ENCODE peak calls at places on chromosome 16, in ten cellular contexts. E, F, G, Y, P, X, W, I, J and A are unnamed samples.

GRCh38 chr16:68396481-68396880 is 51.8 kb downstream of the SMPD3 start:
- DNase-seq in G (peak; percentile 42), E (no peak), X (no peak), F (no peak), Y (peak; percentile 31), J (no peak), W (no peak), P (no peak), I (no peak), A (peak; percentile 49)

GRCh38 chr16:71255721-71256120 is 25.2 kb upstream of the HYDIN start:
- DNase-seq in W (no peak), J (no peak), G (no peak), E (no peak), P (no peak), X (peak; percentile 58), Y (no peak), I (no peak), F (no peak), A (peak; percentile 49)

GRCh38 chr16:695355-696089 is 5.3 kb upstream of the WDR24 start:
- DNase-seq in W (peak; percentile 46), X (peak; percentile 81), F (no peak), E (peak; percentile 99), P (no peak), Y (no peak), J (peak; percentile 42), I (peak; percentile 80), G (peak; percentile 81), A (no peak)

GRCh38 chr16:12119562-12119961 is 143.0 kb downstream of the SNX29 start:
- DNase-seq in X (no peak), P (no peak), E (no peak), F (no peak), I (no peak), J (no peak), Y (no peak), G (no peak), W (no peak), A (no peak)

GRCh38 chr16:51035110-51035498 is 116.0 kb downstream of the SALL1 start:
- DNase-seq in G (no peak), X (peak; percentile 38), J (no peak), P (peak; percentile 13), Y (no peak), F (no peak), W (no peak), E (no peak), I (no peak), A (no peak)

GRCh38 chr16:19396555-19397011 is 21.1 kb upstream of the TMC5 start:
- DNase-seq in X (no peak), W (no peak), E (no peak), P (no peak), G (no peak), I (peak; percentile 63), F (no peak), J (no peak), Y (no peak), A (no peak)

GRCh38 chr16:17364319-17365210 is 106.2 kb downstream of the XYLT1 start:
- DNase-seq in E (no peak), Y (no peak), P (peak; percentile 8), I (no peak), F (no peak), X (no peak), G (peak; percentile 34), W (no peak), J (no peak), A (peak; percentile 25)

GRCh38 chr16:66849543-66849942 is 5.3 kb downstream of the CA7 start:
- DNase-seq in F (no peak), W (no peak), X (no peak), J (no peak), E (no peak), Y (no peak), G (no peak), P (no peak), I (no peak), A (no peak)

GRCh38 chr16:66740010-66740409 is 11.4 kb downstream of the DYNC1LI2 start:
- DNase-seq in J (no peak), X (peak; percentile 32), F (no peak), W (no peak), G (no peak), P (peak; percentile 40), E (peak; percentile 42), Y (peak; percentile 66), I (no peak), A (peak; percentile 69)

GRCh38 chr16:31194898-31195297 is 7.7 kb downstream of the PYCARD start:
- DNase-seq in X (no peak), W (no peak), F (no peak), I (no peak), Y (no peak), J (no peak), P (no peak), E (no peak), G (no peak), A (no peak)

GRCh38 chr16:66342294-66342900 is 24.1 kb upstream of the CDH5 start:
- DNase-seq in P (no peak), E (no peak), J (no peak), W (no peak), G (no peak), X (peak; percentile 86), I (peak; percentile 39), F (no peak), Y (peak; percentile 82), A (peak; percentile 72)

GRCh38 chr16:50396770-50397525 is 28.2 kb upstream of the BRD7 start:
- DNase-seq in I (no peak), F (no peak), W (no peak), X (no peak), E (peak; percentile 46), G (no peak), P (peak; percentile 92), J (no peak), Y (no peak), A (no peak)

GRCh38 chr16:4915226-4915761 is 21.7 kb downstream of the PPL start:
- DNase-seq in P (peak; percentile 95), J (no peak), F (no peak), G (no peak), X (no peak), W (no peak), I (no peak), E (peak; percentile 73), Y (no peak), A (no peak)

GRCh38 chr16:1181715-1182671 is 29.1 kb downstream of the CACNA1H start:
- DNase-seq in F (no peak), P (no peak), G (no peak), E (peak; percentile 96), I (no peak), Y (no peak), X (no peak), J (peak; percentile 63), W (peak; percentile 48), A (no peak)

GRCh38 chr16:11100239-11100750 is 155.7 kb downstream of the SOCS1 start:
- DNase-seq in W (no peak), X (peak; percentile 32), G (no peak), F (no peak), P (peak; percentile 99), J (peak; percentile 64), I (no peak), Y (peak; percentile 19), E (no peak), A (no peak)

GRCh38 chr16:49216593-49216992 is 65.0 kb downstream of the CBLN1 start:
- DNase-seq in G (no peak), F (no peak), X (no peak), E (no peak), J (no peak), P (no peak), Y (no peak), I (no peak), W (no peak), A (no peak)

GRCh38 chr16:3515897-3516296 is 15.1 kb downstream of the CLUAP1 start:
- DNase-seq in X (no peak), F (no peak), E (no peak), P (no peak), J (no peak), Y (no peak), I (no peak), W (no peak), G (no peak), A (no peak)

GRCh38 chr16:51952500-51952899 is 594.4 kb downstream of the TOX3 start:
- DNase-seq in F (no peak), I (no peak), G (no peak), Y (no peak), J (no peak), W (no peak), E (no peak), P (no peak), X (no peak), A (no peak)

GRCh38 chr16:74749291-74750055 is 25.1 kb downstream of the FA2H start:
- DNase-seq in E (no peak), J (no peak), G (no peak), P (no peak), W (no peak), X (no peak), F (no peak), I (no peak), Y (no peak), A (no peak)

GRCh38 chr16:117381-118365 is 20.8 kb downstream of the NPRL3 start:
- DNase-seq in P (peak; percentile 42), E (peak; percentile 44), X (peak; percentile 60), G (peak; percentile 63), W (no peak), J (peak; percentile 42), Y (peak; percentile 76), I (peak; percentile 26), F (no peak), A (peak; percentile 87)

GRCh38 chr16:29668267-29668666 is 5.2 kb downstream of the SPN start:
- DNase-seq in W (no peak), X (no peak), P (no peak), J (no peak), Y (no peak), G (no peak), I (no peak), F (no peak), E (no peak), A (no peak)

GRCh38 chr16:4319454-4319853 is 3.6 kb downstream of the GLIS2 start:
- DNase-seq in W (peak; percentile 8), F (no peak), I (no peak), E (no peak), J (peak; percentile 53), G (no peak), Y (no peak), P (no peak), X (no peak), A (no peak)

GRCh38 chr16:4317471-4318170 is 1.8 kb downstream of the GLIS2 start:
- DNase-seq in F (no peak), I (no peak), X (peak; percentile 58), G (no peak), W (peak; percentile 57), Y (no peak), J (no peak), P (no peak), E (peak; percentile 78), A (no peak)

GRCh38 chr16:21673469-21673868 is 9.7 kb downstream of the OTOA start:
- DNase-seq in I (no peak), F (no peak), J (no peak), G (no peak), P (no peak), W (no peak), Y (no peak), E (no peak), X (no peak), A (no peak)

GRCh38 chr16:11082860-11083388 is 138.6 kb downstream of the CLEC16A start:
- DNase-seq in J (no peak), E (no peak), F (no peak), X (no peak), G (no peak), I (no peak), P (no peak), W (no peak), Y (no peak), A (no peak)

GRCh38 chr16:84847554-84848415 is 28.0 kb downstream of the CRISPLD2 start:
- DNase-seq in G (no peak), E (peak; percentile 81), W (no peak), P (no peak), Y (no peak), X (no peak), F (no peak), J (no peak), I (no peak), A (peak; percentile 30)

GRCh38 chr16:89842471-89843408 is 14.5 kb downstream of the SPIRE2 start:
- DNase-seq in P (no peak), W (no peak), Y (no peak), X (no peak), J (no peak), G (no peak), I (no peak), F (no peak), E (peak; percentile 84), A (peak; percentile 88)

GRCh38 chr16:67796099-67796718 is 10.2 kb downstream of the RANBP10 start:
- DNase-seq in X (no peak), F (no peak), P (no peak), I (no peak), W (no peak), E (no peak), J (no peak), G (no peak), Y (no peak), A (no peak)